ENCODE peak calls at places on chromosomes 16 and 17, in four cellular contexts. H is A549, T is ascending aorta, P is GM23338. W is an unnamed sample.

GRCh38 chr16:62963846-62964245 is 927.6 kb upstream of the CDH8 start:
- DNase-seq in H (no peak), T (no peak), P (no peak), W (no peak)

GRCh38 chr16:27769561-27770222 is 219.7 kb downstream of the KATNIP start:
- DNase-seq in H (no peak), T (no peak), P (no peak), W (no peak)

GRCh38 chr17:30920282-30920681 is 1.5 kb upstream of the ADAP2 start:
- DNase-seq in H (peak; percentile 44), T (no peak), P (peak; percentile 67), W (no peak)

GRCh38 chr16:1466054-1466453 is 8.8 kb downstream of the CLCN7 start:
- DNase-seq in H (no peak), T (no peak), P (no peak), W (no peak)

GRCh38 chr17:69246726-69247375 is 18.2 kb upstream of the ABCA10 start:
- DNase-seq in H (peak; percentile 55), T (no peak), P (peak; percentile 79), W (no peak)

GRCh38 chr16:74275031-74275636 is 21.5 kb upstream of the PSMD7 start:
- DNase-seq in H (peak; percentile 44), T (no peak), P (peak; percentile 19), W (no peak)

GRCh38 chr16:997440-998051 is 16.0 kb downstream of the SOX8 start:
- DNase-seq in H (peak; percentile 49), T (no peak), P (peak; percentile 82), W (no peak)

GRCh38 chr17:74380086-74380958 is 13.0 kb downstream of the GPR142 start:
- DNase-seq in H (peak; percentile 44), T (no peak), P (peak; percentile 55), W (peak; percentile 75)

GRCh38 chr17:50168319-50168718 is 2.5 kb downstream of the SGCA start:
- DNase-seq in H (no peak), T (no peak), P (no peak), W (peak; percentile 49)

GRCh38 chr17:76497979-76498885 is 3.0 kb downstream of the RHBDF2 start:
- DNase-seq in H (peak; percentile 70), T (peak; percentile 88), P (peak; percentile 65), W (peak; percentile 59)

GRCh38 chr16:12245923-12246290 is 269.4 kb downstream of the SNX29 start:
- DNase-seq in H (no peak), T (no peak), P (no peak), W (peak; percentile 30)

GRCh38 chr17:72642720-72643119 is 449.8 kb downstream of the SLC39A11 start:
- DNase-seq in H (no peak), T (no peak), P (no peak), W (no peak)

GRCh38 chr16:57632568-57632967 is 4.1 kb downstream of the ADGRG1 start:
- DNase-seq in H (no peak), T (no peak), P (no peak), W (no peak)

GRCh38 chr16:70746708-70747424 is 54.1 kb downstream of the VAC14 start:
- DNase-seq in H (peak; percentile 95), T (peak; percentile 93), P (no peak), W (peak; percentile 80)

GRCh38 chr16:73151225-73151624 is 103.3 kb upstream of the ZFHX3 start:
- DNase-seq in H (no peak), T (no peak), P (peak; percentile 58), W (no peak)

GRCh38 chr16:89313583-89313982 is 96.1 kb downstream of the ZNF778 start:
- DNase-seq in H (no peak), T (no peak), P (no peak), W (no peak)

GRCh38 chr17:7858487-7858832 is 657 bp downstream of the CYB5D1 start:
- DNase-seq in H (peak; percentile 69), T (no peak), P (peak; percentile 89), W (peak; percentile 71)

DNA sequence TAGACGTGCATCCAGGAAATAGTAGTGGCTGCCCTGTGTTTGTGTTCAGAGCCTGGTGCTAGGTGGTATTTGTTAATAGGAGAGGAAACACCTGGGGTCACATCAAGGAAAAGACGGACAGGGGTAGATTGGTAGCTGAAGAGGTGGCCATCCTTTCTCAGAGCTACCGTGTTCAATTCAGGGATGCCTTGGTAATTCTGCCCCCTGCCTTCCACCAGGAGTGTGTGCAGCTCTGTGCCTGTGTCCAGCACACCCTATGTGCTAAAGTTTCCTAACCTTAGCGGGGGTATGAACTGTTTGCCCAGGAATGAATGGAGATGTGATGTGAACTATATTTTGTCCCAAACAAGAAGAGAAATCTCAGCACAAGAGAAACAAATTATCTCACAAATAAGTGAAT is 174.1 kb upstream of the MPHOSPH6 start:
- DNase-seq in H (no peak), T (no peak), P (peak; percentile 58), W (no peak)
- TF ChIP-seq CTCF in H (no peak), T (peak; percentile 66), P (peak; percentile 79), W (no peak)

DNA sequence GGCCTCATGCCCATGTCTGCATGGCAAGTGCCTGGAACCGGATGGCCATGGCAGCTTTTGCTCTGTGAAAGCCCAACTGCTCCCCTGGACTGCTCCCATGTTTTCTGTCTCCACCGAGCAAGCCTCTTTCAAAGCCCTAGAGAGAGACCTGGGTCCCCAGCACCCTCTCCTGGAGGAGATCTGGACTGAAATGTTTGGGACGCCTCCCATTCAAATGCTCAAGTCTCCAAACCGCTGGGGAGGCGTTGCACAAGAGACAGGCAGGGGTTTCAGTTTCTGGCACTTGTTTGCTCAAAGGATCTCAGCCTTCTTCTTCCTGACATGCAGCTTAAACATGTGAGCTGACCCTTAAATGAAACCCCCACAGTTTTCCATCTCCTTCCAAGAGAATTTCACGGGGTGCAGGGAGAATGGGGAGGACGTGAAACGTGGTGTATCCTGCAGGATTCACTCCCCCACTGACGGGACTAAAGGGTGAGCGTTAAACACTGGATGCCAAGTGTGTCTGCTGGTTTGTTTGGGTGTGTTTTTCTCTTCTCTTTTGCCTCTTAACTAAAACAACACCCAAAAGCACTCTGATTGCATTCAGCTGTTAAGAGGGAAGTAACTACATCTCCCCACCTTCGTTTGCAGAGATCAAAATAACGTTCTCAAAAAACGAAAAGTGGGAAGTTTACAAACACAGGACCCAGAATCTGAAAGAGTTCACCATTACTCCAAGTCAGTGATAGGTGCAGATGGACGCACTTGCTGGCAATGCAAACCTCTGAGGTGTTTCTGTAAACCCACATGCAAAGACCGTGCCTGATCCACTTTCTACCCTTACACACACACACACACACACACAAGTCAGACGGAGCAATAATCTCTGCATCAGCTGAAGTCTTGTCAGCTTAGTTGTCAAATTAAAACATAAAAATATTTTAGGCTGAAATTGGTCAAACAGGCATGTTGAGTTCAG is 256.9 kb downstream of the C16orf95 start:
- DNase-seq in H (peak; percentile 16), T (peak; percentile 85), P (peak; percentile 50), W (no peak)
- TF ChIP-seq CTCF in H (no peak), T (peak; percentile 56), P (peak; percentile 36), W (no peak)

GRCh38 chr17:12642034-12642433 is 23.7 kb upstream of the MYOCD start:
- DNase-seq in H (no peak), T (no peak), P (no peak), W (no peak)

GRCh38 chr17:12643812-12644211 is 21.9 kb upstream of the MYOCD start:
- DNase-seq in H (peak; percentile 64), T (no peak), P (no peak), W (no peak)

GRCh38 chr17:12648498-12648897 is 17.2 kb upstream of the MYOCD start:
- DNase-seq in H (peak; percentile 52), T (no peak), P (no peak), W (no peak)

GRCh38 chr17:12644623-12645022 is 21.1 kb upstream of the MYOCD start:
- DNase-seq in H (no peak), T (no peak), P (peak; percentile 61), W (no peak)

GRCh38 chr17:12647023-12647422 is 18.7 kb upstream of the MYOCD start:
- DNase-seq in H (no peak), T (no peak), P (no peak), W (no peak)
- TF ChIP-seq CTCF in H (no peak), T (no peak), P (no peak), W (no peak)

GRCh38 chr16:67248401-67249177 is at the start of gene SLC9A5:
- DNase-seq in H (no peak), T (no peak), P (peak; percentile 65), W (no peak)
- TF ChIP-seq CTCF in H (no peak), T (peak; percentile 23), P (no peak), W (no peak)

GRCh38 chr17:81667754-81668153 is 1.2 kb downstream of the CCDC137 start:
- DNase-seq in H (no peak), T (no peak), P (peak; percentile 63), W (no peak)
- TF ChIP-seq CTCF in H (no peak), T (no peak), P (peak; percentile 65), W (no peak)

W was measured in mucosa of descending colon.